ENCODE peak calls at places on chromosomes 1 and 21, in ten cellular contexts. O is activated T-helper 1 cell treated with anti-CD3 and anti-CD28 coated beads, Interleukin-2, amount 50 U/mL, for 16 hours; D is AG04450; P is stimulated activated CD4-positive, alpha-beta T cell treated with anti-CD3 and anti-CD28 coated beads, Interleukin-1b, Interleukin-23, amount 100 ng/mL, for 1 hour; L is left colon; K is cardiac fibroblast; F is ELF-1; V is SK-MEL-5; R is NCI-H774; X is NCI-H2081. B is an unnamed sample.

GRCh38 chr1:6098303-6099215 is 52.9 kb downstream of the KCNAB2 start:
- DNase-seq in L (no peak), D (no peak), K (peak; percentile 59), R (no peak), O (no peak), X (no peak), P (no peak), V (no peak), F (no peak), B (no peak)

GRCh38 chr1:910311-910880 is 13.3 kb upstream of the SAMD11 start:
- DNase-seq in V (no peak), K (no peak), R (no peak), F (no peak), O (no peak), L (peak; percentile 23), D (no peak), X (no peak), P (no peak), B (no peak)

GRCh38 chr21:42815217-42815616 is 64.1 kb downstream of the WDR4 start:
- DNase-seq in D (no peak), K (no peak), R (no peak), X (no peak), F (no peak), V (no peak), O (no peak), L (no peak), P (no peak), B (no peak)

GRCh38 chr1:1787206-1787605 is 8.9 kb upstream of the NADK start:
- DNase-seq in F (no peak), V (no peak), P (no peak), L (no peak), K (no peak), D (no peak), R (no peak), X (no peak), O (no peak), B (no peak)

GRCh38 chr1:91830242-91831131 is 55.5 kb downstream of the TGFBR3 start:
- DNase-seq in X (peak; percentile 60), V (peak; percentile 67), R (peak; percentile 42), L (peak; percentile 54), D (peak; percentile 76), K (peak; percentile 90), P (no peak), O (no peak), F (peak; percentile 84), B (no peak)

GRCh38 chr1:184910596-184910995 is 63.7 kb downstream of the NIBAN1 start:
- DNase-seq in P (no peak), L (peak; percentile 34), X (no peak), O (no peak), D (no peak), V (no peak), R (no peak), K (peak; percentile 80), F (no peak), B (no peak)

GRCh38 chr1:23772049-23772853 is 6.0 kb upstream of the PITHD1 start:
- DNase-seq in X (peak; percentile 86), F (peak; percentile 89), D (peak; percentile 59), L (peak; percentile 77), O (peak; percentile 68), V (peak; percentile 88), P (peak; percentile 78), R (peak; percentile 20), K (peak; percentile 87), B (peak; percentile 94)

GRCh38 chr1:2641381-2642130 is 8.7 kb upstream of the MMEL1 start:
- DNase-seq in K (no peak), R (no peak), X (no peak), O (no peak), P (no peak), F (no peak), D (no peak), V (no peak), L (no peak), B (no peak)

GRCh38 chr1:204222006-204222872 is 8.5 kb upstream of the GOLT1A start:
- DNase-seq in R (no peak), X (no peak), P (no peak), D (no peak), O (no peak), L (no peak), K (no peak), F (no peak), V (no peak), B (no peak)

GRCh38 chr21:35818597-35818996 is 241.7 kb downstream of the SETD4 start:
- DNase-seq in D (no peak), L (no peak), O (no peak), K (no peak), X (no peak), F (no peak), V (no peak), R (no peak), P (no peak), B (no peak)

GRCh38 chr1:88286716-88287115 is 397.4 kb upstream of the PKN2 start:
- DNase-seq in D (no peak), F (no peak), V (no peak), L (no peak), K (no peak), O (no peak), X (no peak), P (no peak), R (no peak), B (no peak)

GRCh38 chr1:185720633-185721272 is 13.4 kb upstream of the HMCN1 start:
- DNase-seq in K (peak; percentile 78), O (no peak), R (no peak), X (no peak), D (no peak), V (peak; percentile 65), L (no peak), P (no peak), F (no peak), B (no peak)

GRCh38 chr1:178628637-178629548 is 96.2 kb upstream of the RALGPS2 start:
- DNase-seq in P (no peak), L (no peak), O (no peak), X (no peak), V (no peak), K (peak; percentile 57), F (no peak), R (no peak), D (peak; percentile 67), B (no peak)

GRCh38 chr1:181479137-181479745 is 4.1 kb upstream of the CACNA1E start:
- DNase-seq in V (peak; percentile 78), L (no peak), K (peak; percentile 71), D (peak; percentile 27), R (peak; percentile 48), X (peak; percentile 61), P (no peak), O (no peak), F (peak; percentile 56), B (no peak)

GRCh38 chr1:45543599-45544417 is 6.8 kb upstream of the AKR1A1 start:
- DNase-seq in V (peak; percentile 43), D (no peak), R (no peak), L (peak; percentile 64), O (peak; percentile 58), F (no peak), P (peak; percentile 39), X (no peak), K (peak; percentile 25), B (peak; percentile 42)

GRCh38 chr1:53639251-53639721 is 99.7 kb downstream of the GLIS1 start:
- DNase-seq in D (no peak), P (no peak), O (no peak), X (no peak), L (no peak), K (peak; percentile 50), F (peak; percentile 44), R (no peak), V (no peak), B (no peak)

GRCh38 chr1:18253093-18253492 is 145.5 kb downstream of the IGSF21 start:
- DNase-seq in V (no peak), L (no peak), R (no peak), O (no peak), F (no peak), X (no peak), D (no peak), K (no peak), P (no peak), B (no peak)